ENCODE peak calls at places on chromosome 17, in four cellular contexts. One of them, this sample, is unnamed.

GRCh38 chr17:67390646-67391480 is 13.8 kb downstream of the PITPNC1 start:
- DNase-seq in upper lobe of right lung: no peak
- DNase-seq in esophagus muscularis mucosa: no peak
- DNase-seq in AG04449: peak; percentile 91
- DNase-seq in this sample: peak; percentile 92

GRCh38 chr17:35915153-35915969 is 15.2 kb downstream of the RDM1 start:
- DNase-seq in upper lobe of right lung: no peak
- DNase-seq in esophagus muscularis mucosa: no peak
- DNase-seq in AG04449: no peak
- DNase-seq in this sample: no peak

GRCh38 chr17:36934144-36934758 is 3.0 kb upstream of the LHX1 start:
- DNase-seq in upper lobe of right lung: peak; percentile 48
- DNase-seq in esophagus muscularis mucosa: no peak
- DNase-seq in AG04449: no peak
- DNase-seq in this sample: no peak

GRCh38 chr17:3546997-3547396 is 10.6 kb downstream of the TRPV3 start:
- DNase-seq in upper lobe of right lung: no peak
- DNase-seq in esophagus muscularis mucosa: no peak
- DNase-seq in AG04449: no peak
- DNase-seq in this sample: no peak

GRCh38 chr17:40065771-40066510 is 3.2 kb downstream of the THRA start:
- DNase-seq in upper lobe of right lung: no peak
- DNase-seq in esophagus muscularis mucosa: no peak
- DNase-seq in AG04449: no peak
- DNase-seq in this sample: no peak

GRCh38 chr17:73465851-73466250 is 154.1 kb upstream of the CDC42EP4 start:
- DNase-seq in upper lobe of right lung: no peak
- DNase-seq in esophagus muscularis mucosa: no peak
- DNase-seq in AG04449: no peak
- DNase-seq in this sample: no peak

GRCh38 chr17:36936455-36936934 is 780 bp upstream of the LHX1 start:
- DNase-seq in upper lobe of right lung: no peak
- DNase-seq in esophagus muscularis mucosa: no peak
- DNase-seq in AG04449: no peak
- DNase-seq in this sample: no peak

GRCh38 chr17:31531336-31532160 is 140.1 kb downstream of the RAB11FIP4 start:
- DNase-seq in upper lobe of right lung: no peak
- DNase-seq in esophagus muscularis mucosa: no peak
- DNase-seq in AG04449: no peak
- DNase-seq in this sample: no peak

GRCh38 chr17:32278815-32279214 is 13.2 kb downstream of the RHBDL3 start:
- DNase-seq in upper lobe of right lung: no peak
- DNase-seq in esophagus muscularis mucosa: no peak
- DNase-seq in AG04449: no peak
- DNase-seq in this sample: no peak

GRCh38 chr17:55632893-55633292 is 89.8 kb downstream of the TMEM100 start:
- DNase-seq in upper lobe of right lung: no peak
- DNase-seq in esophagus muscularis mucosa: no peak
- DNase-seq in AG04449: no peak
- DNase-seq in this sample: peak; percentile 12

GRCh38 chr17:42518046-42518754 is 17.8 kb upstream of the NAGLU start:
- DNase-seq in upper lobe of right lung: peak; percentile 76
- DNase-seq in esophagus muscularis mucosa: peak; percentile 97
- DNase-seq in AG04449: peak; percentile 86
- DNase-seq in this sample: peak; percentile 93

GRCh38 chr17:63395075-63395815 is 50.9 kb downstream of the CYB561 start:
- DNase-seq in upper lobe of right lung: no peak
- DNase-seq in esophagus muscularis mucosa: no peak
- DNase-seq in AG04449: peak; percentile 26
- DNase-seq in this sample: no peak

GRCh38 chr17:32523017-32523680 is 36.4 kb downstream of the CDK5R1 start:
- DNase-seq in upper lobe of right lung: no peak
- DNase-seq in esophagus muscularis mucosa: no peak
- DNase-seq in AG04449: no peak
- DNase-seq in this sample: no peak

GRCh38 chr17:17704931-17705330 is 23.7 kb downstream of the RAI1 start:
- DNase-seq in upper lobe of right lung: no peak
- DNase-seq in esophagus muscularis mucosa: no peak
- DNase-seq in AG04449: no peak
- DNase-seq in this sample: no peak

GRCh38 chr17:66995944-66996343 is 31.4 kb downstream of the CACNG4 start:
- DNase-seq in upper lobe of right lung: no peak
- DNase-seq in esophagus muscularis mucosa: no peak
- DNase-seq in AG04449: no peak
- DNase-seq in this sample: no peak

GRCh38 chr17:18141210-18141803 is 32.8 kb downstream of the MYO15A start:
- DNase-seq in upper lobe of right lung: no peak
- DNase-seq in esophagus muscularis mucosa: no peak
- DNase-seq in AG04449: no peak
- DNase-seq in this sample: peak; percentile 52

GRCh38 chr17:4362141-4362540 is 4.3 kb downstream of the UBE2G1 start:
- DNase-seq in upper lobe of right lung: no peak
- DNase-seq in esophagus muscularis mucosa: no peak
- DNase-seq in AG04449: no peak
- DNase-seq in this sample: no peak

GRCh38 chr17:70521821-70522256 is 352.5 kb downstream of the KCNJ2 start:
- DNase-seq in upper lobe of right lung: no peak
- DNase-seq in esophagus muscularis mucosa: no peak
- DNase-seq in AG04449: no peak
- DNase-seq in this sample: peak; percentile 9

GRCh38 chr17:20234266-20234665 is 225.1 kb downstream of the SPECC1 start:
- DNase-seq in upper lobe of right lung: no peak
- DNase-seq in esophagus muscularis mucosa: no peak
- DNase-seq in AG04449: no peak
- DNase-seq in this sample: no peak

GRCh38 chr17:54944796-54945195 is 23.7 kb downstream of the COX11 start:
- DNase-seq in upper lobe of right lung: no peak
- DNase-seq in esophagus muscularis mucosa: no peak
- DNase-seq in AG04449: no peak
- DNase-seq in this sample: no peak

GRCh38 chr17:34300652-34301390 is 15.3 kb downstream of the CCL11 start:
- DNase-seq in upper lobe of right lung: no peak
- DNase-seq in esophagus muscularis mucosa: no peak
- DNase-seq in AG04449: no peak
- DNase-seq in this sample: peak; percentile 81

GRCh38 chr17:35017021-35017420 is 36.7 kb downstream of the LIG3 start:
- DNase-seq in upper lobe of right lung: no peak
- DNase-seq in esophagus muscularis mucosa: no peak
- DNase-seq in AG04449: no peak
- DNase-seq in this sample: no peak

GRCh38 chr17:72511874-72512273 is 391.1 kb downstream of the SOX9 start:
- DNase-seq in upper lobe of right lung: no peak
- DNase-seq in esophagus muscularis mucosa: no peak
- DNase-seq in AG04449: no peak
- DNase-seq in this sample: no peak

GRCh38 chr17:82933006-82933310 is 93.1 kb upstream of the ZNF750 start:
- DNase-seq in upper lobe of right lung: peak; percentile 41
- DNase-seq in esophagus muscularis mucosa: no peak
- DNase-seq in AG04449: no peak
- DNase-seq in this sample: no peak

GRCh38 chr17:70047619-70048018 is 27.4 kb upstream of the KCNJ16 start:
- DNase-seq in upper lobe of right lung: no peak
- DNase-seq in esophagus muscularis mucosa: no peak
- DNase-seq in AG04449: no peak
- DNase-seq in this sample: peak; percentile 34

GRCh38 chr17:41885733-41886132 is 20.5 kb upstream of the KLHL11 start:
- DNase-seq in upper lobe of right lung: no peak
- DNase-seq in esophagus muscularis mucosa: no peak
- DNase-seq in AG04449: no peak
- DNase-seq in this sample: no peak

DNA sequence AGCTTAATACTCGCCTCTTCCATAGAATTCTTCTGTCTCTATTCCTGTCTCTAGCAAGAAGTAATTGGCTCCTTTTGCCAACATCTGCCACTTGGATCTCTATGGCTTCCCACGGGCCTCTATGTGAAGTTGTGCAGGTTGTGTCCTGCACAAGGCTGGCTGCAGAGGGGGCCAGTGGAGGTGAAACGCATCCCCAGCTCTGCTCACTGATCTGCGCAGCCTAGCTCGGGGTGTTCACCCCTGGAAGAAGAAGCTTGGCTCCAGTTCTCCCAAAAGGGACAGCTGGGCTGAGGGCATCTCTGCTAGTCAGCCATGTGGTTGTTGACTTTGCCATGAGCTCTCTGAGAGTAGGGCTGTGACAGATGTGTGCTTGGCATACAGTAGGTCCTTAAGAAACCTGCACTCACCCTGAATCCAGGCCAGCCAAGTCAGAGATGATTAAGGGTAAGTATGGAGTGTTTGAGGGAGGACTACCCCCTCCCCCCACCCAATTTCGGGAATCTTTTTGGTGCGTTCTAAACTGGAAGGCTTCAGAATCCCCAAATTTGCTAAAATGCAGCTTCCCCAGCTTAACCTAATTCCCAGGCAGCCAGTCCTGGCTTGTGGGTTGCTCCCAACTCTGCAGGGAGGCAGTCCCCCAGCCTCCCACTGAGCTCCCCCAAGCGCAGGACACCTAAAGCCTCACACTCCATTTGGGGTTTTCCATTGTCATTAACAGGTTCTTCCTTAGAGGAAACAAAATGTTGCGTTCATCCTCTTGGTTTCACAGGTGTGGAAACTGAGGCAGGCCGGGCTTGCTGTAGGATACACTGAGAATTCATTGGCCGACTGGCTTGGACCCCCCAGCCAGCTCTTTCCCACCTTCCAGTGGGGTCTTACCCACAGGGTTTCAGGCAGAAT is 2.1 kb upstream of the TAC4 start:
- DNase-seq in upper lobe of right lung: peak; percentile 54
- DNase-seq in esophagus muscularis mucosa: no peak
- DNase-seq in AG04449: no peak
- DNase-seq in this sample: no peak
- H3K4me3 ChIP-seq in upper lobe of right lung: no peak overlapping the region
- H3K4me3 ChIP-seq in esophagus muscularis mucosa: no peak overlapping the region
- H3K4me3 ChIP-seq in AG04449: no peak overlapping the region
- H3K4me3 ChIP-seq in this sample: no peak overlapping the region

GRCh38 chr17:81045590-81046095 is 10.7 kb downstream of the BAIAP2 start:
- DNase-seq in upper lobe of right lung: no peak
- DNase-seq in esophagus muscularis mucosa: no peak
- DNase-seq in AG04449: no peak
- DNase-seq in this sample: no peak

GRCh38 chr17:81044764-81045589 is 10.0 kb downstream of the BAIAP2 start:
- DNase-seq in upper lobe of right lung: peak; percentile 87
- DNase-seq in esophagus muscularis mucosa: peak; percentile 95
- DNase-seq in AG04449: no peak
- DNase-seq in this sample: no peak

GRCh38 chr17:81046770-81047359 is 11.9 kb downstream of the BAIAP2 start:
- DNase-seq in upper lobe of right lung: no peak
- DNase-seq in esophagus muscularis mucosa: no peak
- DNase-seq in AG04449: no peak
- DNase-seq in this sample: no peak

GRCh38 chr17:81044428-81044763 is 9.4 kb downstream of the BAIAP2 start:
- DNase-seq in upper lobe of right lung: no peak
- DNase-seq in esophagus muscularis mucosa: no peak
- DNase-seq in AG04449: no peak
- DNase-seq in this sample: no peak

DNA sequence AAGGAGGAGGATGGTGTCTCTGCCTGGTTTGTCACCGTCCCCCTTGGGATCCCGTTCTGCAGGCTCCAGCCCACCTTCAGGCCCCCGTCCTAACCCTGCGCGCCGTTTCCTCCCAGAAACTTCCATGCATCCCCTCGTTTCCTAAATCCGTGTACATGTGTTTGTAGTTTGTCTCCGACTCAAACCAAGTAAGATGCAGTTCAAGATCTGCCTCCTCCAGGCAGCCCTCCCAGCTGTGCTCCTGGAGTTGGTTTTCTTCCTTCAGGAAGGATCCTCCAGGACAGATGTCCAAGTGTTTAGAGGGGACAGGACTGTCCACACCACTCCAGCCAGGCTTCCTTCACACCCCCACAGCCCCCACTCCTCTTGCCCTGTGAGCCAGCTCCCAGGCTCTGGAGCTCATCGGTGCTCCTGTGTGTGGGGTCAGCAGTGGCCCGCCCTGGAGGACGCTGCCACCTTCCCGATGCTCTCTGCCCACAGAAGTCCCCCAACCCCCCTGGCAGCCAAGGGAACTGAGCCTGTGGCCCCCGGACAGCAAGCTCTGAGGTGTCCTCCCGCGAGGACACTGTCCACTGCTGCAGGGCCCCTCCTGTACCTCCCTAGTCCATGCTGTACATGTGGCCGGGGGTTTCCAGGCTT is 11.3 kb downstream of the BAIAP2 start:
- DNase-seq in upper lobe of right lung: no peak
- DNase-seq in esophagus muscularis mucosa: no peak
- DNase-seq in AG04449: no peak
- DNase-seq in this sample: no peak
- TF ChIP-seq CTCF in upper lobe of right lung: no peak
- TF ChIP-seq CTCF in esophagus muscularis mucosa: no peak
- TF ChIP-seq CTCF in AG04449: no peak
- TF ChIP-seq CTCF in this sample: no peak

GRCh38 chr17:76051071-76051467 is 21.2 kb downstream of the SRP68 start:
- DNase-seq in upper lobe of right lung: no peak
- DNase-seq in esophagus muscularis mucosa: no peak
- DNase-seq in AG04449: no peak
- DNase-seq in this sample: peak; percentile 78

GRCh38 chr17:76050226-76051070 is 21.9 kb downstream of the SRP68 start:
- DNase-seq in upper lobe of right lung: no peak
- DNase-seq in esophagus muscularis mucosa: no peak
- DNase-seq in AG04449: no peak
- DNase-seq in this sample: no peak

GRCh38 chr17:76053230-76054111 is 18.8 kb downstream of the SRP68 start:
- DNase-seq in upper lobe of right lung: no peak
- DNase-seq in esophagus muscularis mucosa: no peak
- DNase-seq in AG04449: no peak
- DNase-seq in this sample: peak; percentile 95

GRCh38 chr17:76049239-76049638 is 22.1 kb upstream of the EVPL start:
- DNase-seq in upper lobe of right lung: no peak
- DNase-seq in esophagus muscularis mucosa: no peak
- DNase-seq in AG04449: no peak
- DNase-seq in this sample: no peak

DNA sequence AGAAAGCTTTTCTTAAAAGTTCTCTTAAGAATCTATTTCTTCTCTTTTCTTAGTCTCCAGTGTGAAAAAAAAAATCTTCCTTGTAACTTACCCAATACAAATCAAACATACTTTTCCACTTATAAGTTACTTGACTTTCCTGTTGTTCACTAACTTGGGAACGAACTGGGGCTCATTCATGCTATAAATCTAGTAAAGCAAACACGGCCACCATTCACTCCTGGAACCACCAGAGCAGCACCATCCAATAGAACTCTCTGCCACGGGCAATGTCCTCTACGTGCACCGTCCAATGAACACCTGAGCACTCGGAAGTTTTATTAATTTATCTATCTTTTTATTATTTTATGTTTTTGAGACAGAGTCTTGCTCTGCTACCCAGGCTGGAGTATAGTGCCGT is 20.7 kb downstream of the SRP68 start:
- DNase-seq in upper lobe of right lung: no peak
- DNase-seq in esophagus muscularis mucosa: no peak
- DNase-seq in AG04449: no peak
- DNase-seq in this sample: no peak
- H3K4me3 ChIP-seq in upper lobe of right lung: no peak overlapping the region
- H3K4me3 ChIP-seq in esophagus muscularis mucosa: no peak overlapping the region
- H3K4me3 ChIP-seq in AG04449: no peak overlapping the region
- H3K4me3 ChIP-seq in this sample: no peak overlapping the region

GRCh38 chr17:60278237-60278636 is 113.7 kb downstream of the USP32 start:
- DNase-seq in upper lobe of right lung: no peak
- DNase-seq in esophagus muscularis mucosa: no peak
- DNase-seq in AG04449: no peak
- DNase-seq in this sample: no peak

GRCh38 chr17:60280673-60281072 is 111.3 kb downstream of the USP32 start:
- DNase-seq in upper lobe of right lung: no peak
- DNase-seq in esophagus muscularis mucosa: no peak
- DNase-seq in AG04449: no peak
- DNase-seq in this sample: no peak

GRCh38 chr17:60277258-60277657 is 114.7 kb downstream of the USP32 start:
- DNase-seq in upper lobe of right lung: no peak
- DNase-seq in esophagus muscularis mucosa: no peak
- DNase-seq in AG04449: no peak
- DNase-seq in this sample: no peak
- TF ChIP-seq CTCF in upper lobe of right lung: no peak
- TF ChIP-seq CTCF in esophagus muscularis mucosa: no peak
- TF ChIP-seq CTCF in AG04449: no peak
- TF ChIP-seq CTCF in this sample: no peak